ENCODE peak calls at places on chromosomes 4 and X, in eight cellular contexts. O, A, G, M, E, H, L and W are unnamed samples.

GRCh38 chrX:129585691-129586090 is 45.6 kb downstream of the OCRL start:
- DNase-seq in O (no peak), A (no peak), G (no peak), M (no peak), E (no peak), H (no peak), L (no peak), W (no peak)

GRCh38 chr4:123596805-123597204 is 200.2 kb downstream of the SPRY1 start:
- DNase-seq in O (no peak), A (no peak), G (no peak), M (no peak), E (no peak), H (no peak), L (no peak), W (no peak)

GRCh38 chr4:114180481-114180880 is 201.0 kb upstream of the ARSJ start:
- DNase-seq in O (peak; percentile 69), A (peak; percentile 74), G (peak; percentile 50), M (no peak), E (peak; percentile 1), H (no peak), L (no peak), W (peak; percentile 50)

GRCh38 chr4:41795796-41796195 is 47.3 kb upstream of the PHOX2B start:
- DNase-seq in O (no peak), A (no peak), G (no peak), M (no peak), E (no peak), H (no peak), L (no peak), W (no peak)

GRCh38 chr4:173536808-173537429 is 6.9 kb upstream of the HAND2 start:
- DNase-seq in O (no peak), A (no peak), G (no peak), M (no peak), E (no peak), H (no peak), L (no peak), W (no peak)

GRCh38 chr4:156534205-156534604 is 437.4 kb downstream of the PDGFC start:
- DNase-seq in O (no peak), A (no peak), G (no peak), M (no peak), E (no peak), H (no peak), L (no peak), W (no peak)

GRCh38 chr4:35511851-35512250 is 732.5 kb downstream of the ARAP2 start:
- DNase-seq in O (no peak), A (no peak), G (no peak), M (no peak), E (no peak), H (no peak), L (no peak), W (no peak)

GRCh38 chrX:11239230-11239629 is 54.0 kb upstream of the AMELX start:
- DNase-seq in O (no peak), A (peak; percentile 21), G (peak; percentile 79), M (no peak), E (no peak), H (no peak), L (no peak), W (peak; percentile 52)

GRCh38 chrX:1657367-1658082 is 42.7 kb downstream of the ASMT start:
- DNase-seq in O (peak; percentile 39), A (peak; percentile 4), G (peak; percentile 11), M (no peak), E (no peak), H (no peak), L (no peak), W (no peak)

GRCh38 chrX:15016051-15016450 is 142.8 kb downstream of the MOSPD2 start:
- DNase-seq in O (no peak), A (no peak), G (no peak), M (no peak), E (no peak), H (no peak), L (no peak), W (no peak)

GRCh38 chrX:13938053-13938765 is 91.5 kb downstream of the GEMIN8 start:
- DNase-seq in O (no peak), A (no peak), G (no peak), M (no peak), E (peak; percentile 31), H (no peak), L (no peak), W (no peak)

GRCh38 chr4:76194325-76194724 is 19.3 kb downstream of the SCARB2 start:
- DNase-seq in O (no peak), A (peak; percentile 78), G (peak; percentile 98), M (no peak), E (no peak), H (no peak), L (no peak), W (peak; percentile 93)

GRCh38 chr4:773214-773613 is 52.7 kb downstream of the CPLX1 start:
- DNase-seq in O (no peak), A (no peak), G (no peak), M (no peak), E (no peak), H (no peak), L (no peak), W (no peak)

GRCh38 chr4:1031956-1032795 is 20.8 kb downstream of the FGFRL1 start:
- DNase-seq in O (no peak), A (no peak), G (no peak), M (no peak), E (no peak), H (no peak), L (no peak), W (no peak)

GRCh38 chr4:126269106-126269505 is 954.4 kb downstream of the FAT4 start:
- DNase-seq in O (no peak), A (peak; percentile 31), G (no peak), M (no peak), E (no peak), H (no peak), L (no peak), W (no peak)

GRCh38 chrX:108614616-108615015 is 121.7 kb downstream of the IRS4 start:
- DNase-seq in O (no peak), A (no peak), G (no peak), M (no peak), E (no peak), H (no peak), L (no peak), W (no peak)

GRCh38 chr4:22338806-22339205 is 177.1 kb downstream of the ADGRA3 start:
- DNase-seq in O (no peak), A (no peak), G (no peak), M (no peak), E (no peak), H (no peak), L (no peak), W (no peak)

GRCh38 chrX:118562574-118563164 is 67.1 kb downstream of the DOCK11 start:
- DNase-seq in O (no peak), A (no peak), G (no peak), M (no peak), E (no peak), H (no peak), L (no peak), W (no peak)

GRCh38 chr4:145635117-145635516 is 15.9 kb downstream of the MMAA start:
- DNase-seq in O (no peak), A (no peak), G (no peak), M (no peak), E (no peak), H (no peak), L (no peak), W (no peak)

GRCh38 chr4:112759313-112759712 is 122.4 kb downstream of the LARP7 start:
- DNase-seq in O (no peak), A (no peak), G (no peak), M (no peak), E (no peak), H (no peak), L (no peak), W (no peak)

GRCh38 chrX:75061701-75062100 is 94.4 kb downstream of the ABCB7 start:
- DNase-seq in O (no peak), A (no peak), G (peak; percentile 23), M (no peak), E (no peak), H (no peak), L (no peak), W (no peak)

GRCh38 chrX:389021-389441 is 2.3 kb upstream of the PPP2R3B start:
- DNase-seq in O (no peak), A (no peak), G (no peak), M (no peak), E (peak; percentile 84), H (no peak), L (no peak), W (no peak)

GRCh38 chr4:114384629-114385028 is 214.0 kb upstream of the UGT8 start:
- DNase-seq in O (peak; percentile 37), A (no peak), G (peak; percentile 54), M (no peak), E (no peak), H (peak; percentile 37), L (peak; percentile 17), W (no peak)